ENCODE peak calls at places on chromosomes 5 and 9, in six cellular contexts. One of them, this sample, is unnamed.

GRCh38 chr9:97711223-97711626 is 14.1 kb upstream of the XPA start:
- DNase-seq in CD4-positive, alpha-beta T cell: no peak
- DNase-seq in neural progenitor cell: peak
- DNase-seq in prostate gland: no peak
- DNase-seq in heart right ventricle: no peak
- DNase-seq in AG09319: no peak
- DNase-seq in this sample: no peak

GRCh38 chr5:2783223-2783622 is 31.7 kb upstream of the IRX2 start:
- DNase-seq in CD4-positive, alpha-beta T cell: no peak
- DNase-seq in neural progenitor cell: no peak
- DNase-seq in prostate gland: no peak
- DNase-seq in heart right ventricle: no peak
- DNase-seq in AG09319: no peak
- DNase-seq in this sample: no peak

GRCh38 chr9:14238518-14238917 is 75.4 kb downstream of the NFIB start:
- DNase-seq in CD4-positive, alpha-beta T cell: no peak
- DNase-seq in neural progenitor cell: peak
- DNase-seq in prostate gland: peak
- DNase-seq in heart right ventricle: no peak
- DNase-seq in AG09319: no peak
- DNase-seq in this sample: no peak

GRCh38 chr5:131261483-131261882 is 2.4 kb upstream of the CDC42SE2 start:
- DNase-seq in CD4-positive, alpha-beta T cell: no peak
- DNase-seq in neural progenitor cell: no peak
- DNase-seq in prostate gland: no peak
- DNase-seq in heart right ventricle: no peak
- DNase-seq in AG09319: no peak
- DNase-seq in this sample: no peak

GRCh38 chr9:136660971-136661540 is 1.7 kb upstream of the EGFL7 start:
- DNase-seq in CD4-positive, alpha-beta T cell: no peak
- DNase-seq in neural progenitor cell: no peak
- DNase-seq in prostate gland: no peak
- DNase-seq in heart right ventricle: no peak
- DNase-seq in AG09319: no peak
- DNase-seq in this sample: no peak

GRCh38 chr5:169413416-169413815 is 112.5 kb upstream of the SLIT3 start:
- DNase-seq in CD4-positive, alpha-beta T cell: no peak
- DNase-seq in neural progenitor cell: no peak
- DNase-seq in prostate gland: no peak
- DNase-seq in heart right ventricle: no peak
- DNase-seq in AG09319: no peak
- DNase-seq in this sample: no peak

GRCh38 chr5:151156732-151157402 is 712 bp downstream of the ANXA6 start:
- DNase-seq in CD4-positive, alpha-beta T cell: no peak
- DNase-seq in neural progenitor cell: peak
- DNase-seq in prostate gland: no peak
- DNase-seq in heart right ventricle: no peak
- DNase-seq in AG09319: no peak
- DNase-seq in this sample: no peak

GRCh38 chr5:83095973-83096539 is 18.7 kb downstream of the XRCC4 start:
- DNase-seq in CD4-positive, alpha-beta T cell: no peak
- DNase-seq in neural progenitor cell: no peak
- DNase-seq in prostate gland: no peak
- DNase-seq in heart right ventricle: no peak
- DNase-seq in AG09319: no peak
- DNase-seq in this sample: no peak

GRCh38 chr5:124337996-124338395 is 408.4 kb downstream of the ZNF608 start:
- DNase-seq in CD4-positive, alpha-beta T cell: no peak
- DNase-seq in neural progenitor cell: no peak
- DNase-seq in prostate gland: no peak
- DNase-seq in heart right ventricle: no peak
- DNase-seq in AG09319: no peak
- DNase-seq in this sample: no peak

GRCh38 chr5:168042284-168043080 is 249.0 kb upstream of the WWC1 start:
- DNase-seq in CD4-positive, alpha-beta T cell: no peak
- DNase-seq in neural progenitor cell: no peak
- DNase-seq in prostate gland: no peak
- DNase-seq in heart right ventricle: no peak
- DNase-seq in AG09319: no peak
- DNase-seq in this sample: no peak

GRCh38 chr5:5494489-5495402 is 72.3 kb downstream of the ICE1 start:
- DNase-seq in CD4-positive, alpha-beta T cell: peak
- DNase-seq in neural progenitor cell: peak
- DNase-seq in prostate gland: peak
- DNase-seq in heart right ventricle: peak
- DNase-seq in AG09319: peak
- DNase-seq in this sample: peak

GRCh38 chr5:2902742-2903297 is 151.3 kb upstream of the IRX2 start:
- DNase-seq in CD4-positive, alpha-beta T cell: no peak
- DNase-seq in neural progenitor cell: no peak
- DNase-seq in prostate gland: no peak
- DNase-seq in heart right ventricle: no peak
- DNase-seq in AG09319: no peak
- DNase-seq in this sample: no peak

GRCh38 chr9:8600914-8601680 is 801.5 kb upstream of the DMAC1 start:
- DNase-seq in CD4-positive, alpha-beta T cell: no peak
- DNase-seq in neural progenitor cell: no peak
- DNase-seq in prostate gland: no peak
- DNase-seq in heart right ventricle: no peak
- DNase-seq in AG09319: no peak
- DNase-seq in this sample: no peak

GRCh38 chr9:125932012-125932411 is 184.8 kb downstream of the PBX3 start:
- DNase-seq in CD4-positive, alpha-beta T cell: no peak
- DNase-seq in neural progenitor cell: no peak
- DNase-seq in prostate gland: peak
- DNase-seq in heart right ventricle: no peak
- DNase-seq in AG09319: peak
- DNase-seq in this sample: no peak

GRCh38 chr9:126722922-126723806 is 81.7 kb upstream of the ZBTB43 start:
- DNase-seq in CD4-positive, alpha-beta T cell: peak
- DNase-seq in neural progenitor cell: peak
- DNase-seq in prostate gland: peak
- DNase-seq in heart right ventricle: peak
- DNase-seq in AG09319: no peak
- DNase-seq in this sample: no peak

GRCh38 chr5:157915638-157916037 is 56.7 kb upstream of the CLINT1 start:
- DNase-seq in CD4-positive, alpha-beta T cell: no peak
- DNase-seq in neural progenitor cell: no peak
- DNase-seq in prostate gland: peak
- DNase-seq in heart right ventricle: peak
- DNase-seq in AG09319: no peak
- DNase-seq in this sample: no peak

GRCh38 chr9:135030711-135031245 is 56.7 kb upstream of the OLFM1 start:
- DNase-seq in CD4-positive, alpha-beta T cell: no peak
- DNase-seq in neural progenitor cell: no peak
- DNase-seq in prostate gland: no peak
- DNase-seq in heart right ventricle: no peak
- DNase-seq in AG09319: no peak
- DNase-seq in this sample: no peak

GRCh38 chr9:90665072-90665471 is 22.4 kb upstream of the DIRAS2 start:
- DNase-seq in CD4-positive, alpha-beta T cell: no peak
- DNase-seq in neural progenitor cell: peak
- DNase-seq in prostate gland: no peak
- DNase-seq in heart right ventricle: no peak
- DNase-seq in AG09319: no peak
- DNase-seq in this sample: no peak

DNA sequence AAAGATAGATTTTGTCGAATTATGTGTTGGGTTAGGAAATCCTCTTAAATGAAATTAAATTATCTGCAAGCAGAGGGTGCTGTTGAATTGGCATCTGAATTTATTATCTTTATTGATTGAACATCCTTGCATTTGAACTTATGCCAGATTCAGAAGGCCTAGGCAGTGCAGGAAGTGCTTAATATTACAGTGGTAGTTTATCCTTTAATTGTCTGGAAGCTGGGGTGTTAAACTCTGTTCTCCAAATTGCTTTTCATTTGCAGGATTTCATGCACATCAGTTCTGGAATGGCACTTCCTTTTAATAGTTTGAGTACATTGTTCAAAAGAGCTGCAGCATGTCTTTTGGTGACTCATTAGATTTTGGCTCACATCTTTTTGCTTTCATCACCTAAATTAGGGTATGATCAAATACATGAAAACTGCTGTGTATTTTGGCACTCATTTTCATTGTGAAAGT is 186.3 kb downstream of the KDM4C start:
- DNase-seq in CD4-positive, alpha-beta T cell: no peak
- DNase-seq in neural progenitor cell: no peak
- DNase-seq in prostate gland: no peak
- DNase-seq in heart right ventricle: no peak
- DNase-seq in AG09319: no peak
- DNase-seq in this sample: no peak
- TF ChIP-seq CTCF in CD4-positive, alpha-beta T cell: no peak
- TF ChIP-seq CTCF in neural progenitor cell: no peak
- TF ChIP-seq CTCF in prostate gland: peak
- TF ChIP-seq CTCF in heart right ventricle: no peak
- TF ChIP-seq CTCF in AG09319: no peak
- TF ChIP-seq CTCF in this sample: no peak

GRCh38 chr9:95025213-95026170 is 292.0 kb downstream of the FANCC start:
- DNase-seq in CD4-positive, alpha-beta T cell: no peak
- DNase-seq in neural progenitor cell: peak
- DNase-seq in prostate gland: no peak
- DNase-seq in heart right ventricle: peak
- DNase-seq in AG09319: peak
- DNase-seq in this sample: no peak
- TF ChIP-seq CTCF in CD4-positive, alpha-beta T cell: no peak
- TF ChIP-seq CTCF in neural progenitor cell: no peak
- TF ChIP-seq CTCF in prostate gland: no peak
- TF ChIP-seq CTCF in heart right ventricle: peak
- TF ChIP-seq CTCF in AG09319: peak
- TF ChIP-seq CTCF in this sample: no peak

GRCh38 chr5:95646569-95647330 is at the start of gene RFESD:
- DNase-seq in CD4-positive, alpha-beta T cell: peak
- DNase-seq in neural progenitor cell: peak
- DNase-seq in prostate gland: peak
- DNase-seq in heart right ventricle: peak
- DNase-seq in AG09319: peak
- DNase-seq in this sample: peak
- TF ChIP-seq CTCF in CD4-positive, alpha-beta T cell: no peak
- TF ChIP-seq CTCF in neural progenitor cell: peak
- TF ChIP-seq CTCF in prostate gland: peak
- TF ChIP-seq CTCF in heart right ventricle: peak
- TF ChIP-seq CTCF in AG09319: peak
- TF ChIP-seq CTCF in this sample: no peak

DNA sequence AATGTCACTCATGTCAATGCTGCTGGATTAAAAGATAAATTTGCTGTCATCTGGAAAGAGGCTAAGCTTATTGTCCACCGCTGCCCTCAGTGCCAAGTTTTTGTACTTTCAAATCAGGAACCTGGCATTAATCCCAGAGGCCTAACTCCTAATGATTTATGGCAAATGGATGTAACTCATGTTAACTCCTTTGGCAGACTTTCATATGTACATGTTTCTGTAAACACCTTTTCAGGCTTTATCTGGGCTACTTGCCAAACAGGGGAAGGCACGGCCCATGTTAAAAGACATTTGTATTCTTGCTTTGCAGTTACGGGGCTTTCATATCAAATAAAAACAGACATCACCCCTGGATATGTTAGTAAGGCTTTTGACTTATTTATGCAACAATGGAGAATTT is 608.0 kb upstream of the ACO1 start:
- DNase-seq in CD4-positive, alpha-beta T cell: no peak
- DNase-seq in neural progenitor cell: no peak
- DNase-seq in prostate gland: peak
- DNase-seq in heart right ventricle: no peak
- DNase-seq in AG09319: no peak
- DNase-seq in this sample: no peak
- TF ChIP-seq CTCF in CD4-positive, alpha-beta T cell: no peak
- TF ChIP-seq CTCF in neural progenitor cell: no peak
- TF ChIP-seq CTCF in prostate gland: no peak
- TF ChIP-seq CTCF in heart right ventricle: no peak
- TF ChIP-seq CTCF in AG09319: no peak
- TF ChIP-seq CTCF in this sample: no peak

DNA sequence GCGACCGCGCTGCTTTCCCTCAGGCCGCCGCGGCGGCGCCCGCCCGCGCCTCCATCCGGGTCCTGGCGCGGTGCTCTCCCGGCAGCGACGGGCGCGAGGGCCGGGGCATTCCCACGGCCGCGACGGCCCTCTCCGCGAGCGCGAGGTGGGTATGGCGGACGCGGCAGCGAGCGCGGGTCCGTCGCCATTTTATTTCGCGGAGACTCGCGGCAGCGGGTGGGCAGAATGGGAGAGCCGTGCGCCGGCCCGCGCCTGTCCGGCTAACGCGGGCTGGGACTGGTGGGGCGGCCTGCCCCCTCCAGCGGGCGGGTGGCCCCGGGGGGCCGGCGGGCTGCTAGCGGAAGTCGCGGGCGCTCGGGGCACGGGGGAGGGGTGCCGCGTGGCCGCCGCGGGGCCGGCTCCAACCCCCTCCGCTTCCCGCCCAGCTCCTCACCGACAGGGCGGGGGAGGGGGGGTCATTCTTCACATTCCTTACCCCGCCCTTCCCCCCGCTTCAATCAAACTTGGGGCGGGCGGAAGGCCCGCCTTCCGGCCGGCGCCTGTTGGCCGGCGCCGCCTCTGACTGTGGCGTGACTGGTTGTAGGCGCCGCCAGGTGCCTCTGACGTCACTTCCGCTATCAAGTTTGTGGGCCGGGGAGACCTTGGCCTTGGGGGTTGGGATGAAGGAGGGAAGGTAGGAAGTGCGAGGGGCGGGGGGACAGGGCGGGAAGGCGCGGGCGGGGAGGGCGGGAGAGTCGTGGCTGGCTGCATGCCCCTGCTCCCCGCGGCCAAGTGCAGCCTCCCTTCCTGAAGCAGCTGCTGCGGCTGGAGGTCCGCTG is 82.2 kb downstream of the PTPDC1 start:
- DNase-seq in CD4-positive, alpha-beta T cell: peak
- DNase-seq in neural progenitor cell: peak
- DNase-seq in prostate gland: peak
- DNase-seq in heart right ventricle: peak
- DNase-seq in AG09319: peak
- DNase-seq in this sample: peak
- TF ChIP-seq CTCF in CD4-positive, alpha-beta T cell: no peak
- TF ChIP-seq CTCF in neural progenitor cell: peak
- TF ChIP-seq CTCF in prostate gland: peak
- TF ChIP-seq CTCF in heart right ventricle: no peak
- TF ChIP-seq CTCF in AG09319: no peak
- TF ChIP-seq CTCF in this sample: no peak

DNA sequence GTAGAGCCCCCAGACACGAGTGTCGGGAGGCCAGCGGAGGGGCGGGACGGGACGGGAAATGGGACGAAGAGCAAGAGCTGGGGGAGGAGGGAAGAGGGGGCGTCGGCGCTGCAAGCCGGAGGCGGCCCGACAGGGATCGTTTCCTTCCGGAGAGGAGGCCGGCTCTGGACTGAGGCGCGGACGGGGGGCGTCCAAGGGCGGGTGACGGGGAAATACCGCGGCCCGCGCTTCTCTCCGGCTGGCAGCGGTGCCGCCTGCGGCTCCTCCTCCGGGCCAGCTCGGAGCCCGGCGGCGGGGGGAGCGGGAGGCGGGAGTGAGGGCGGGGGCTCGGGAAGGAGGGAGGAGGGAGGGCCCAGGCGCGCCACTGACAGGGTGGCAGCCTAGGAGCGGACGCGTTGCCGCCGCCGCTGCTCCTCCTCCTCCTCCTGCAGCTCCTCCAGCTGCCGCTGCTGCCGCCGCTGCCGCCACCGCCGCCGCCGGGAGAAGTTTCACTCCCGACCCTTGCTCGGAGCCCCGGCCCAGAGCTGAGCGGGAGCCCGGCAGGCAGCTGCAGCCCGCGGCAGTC is at the start of gene CHSY3:
- DNase-seq in CD4-positive, alpha-beta T cell: peak
- DNase-seq in neural progenitor cell: peak
- DNase-seq in prostate gland: peak
- DNase-seq in heart right ventricle: peak
- DNase-seq in AG09319: peak
- DNase-seq in this sample: peak
- TF ChIP-seq CTCF in CD4-positive, alpha-beta T cell: no peak
- TF ChIP-seq CTCF in neural progenitor cell: no peak
- TF ChIP-seq CTCF in prostate gland: no peak
- TF ChIP-seq CTCF in heart right ventricle: peak
- TF ChIP-seq CTCF in AG09319: no peak
- TF ChIP-seq CTCF in this sample: no peak

This sample was measured in omental fat pad.